ENCODE peak calls at places on chromosomes 2 and 18, in six cellular contexts. M is K562, B is GM12878, G is A549, A is H1, V is WTC11. N is an unnamed sample.

GRCh38 chr2:232744963-232745362 is 31.4 kb downstream of the KCNJ13 start:
- DNase-seq in A (no peak), M (no peak), V (no peak), B (no peak), G (no peak), N (no peak)

GRCh38 chr2:110708455-110708854 is 23.9 kb upstream of the ACOXL start:
- DNase-seq in B (no peak), V (no peak), A (no peak), G (no peak), M (no peak), N (no peak)

GRCh38 chr2:140275427-140275826 is 1495.2 kb upstream of the NXPH2 start:
- DNase-seq in V (no peak), A (no peak), G (no peak), M (no peak), B (no peak), N (no peak)

GRCh38 chr2:171807130-171807529 is 86.9 kb downstream of the SLC25A12 start:
- DNase-seq in A (no peak), M (peak; percentile 39), B (no peak), V (no peak), G (no peak), N (peak; percentile 52)

GRCh38 chr2:191209346-191209745 is 35.9 kb upstream of the MYO1B start:
- DNase-seq in B (no peak), V (no peak), A (no peak), G (no peak), M (no peak), N (no peak)

GRCh38 chr2:189407161-189407943 is 33.9 kb upstream of the WDR75 start:
- DNase-seq in B (no peak), V (no peak), G (peak; percentile 30), M (no peak), A (no peak), N (no peak)

GRCh38 chr18:21943456-21943855 is 202.9 kb downstream of the MIB1 start:
- DNase-seq in B (no peak), G (no peak), M (no peak), V (no peak), A (no peak), N (no peak)

GRCh38 chr2:225022188-225022587 is 20.1 kb downstream of the DOCK10 start:
- DNase-seq in M (no peak), B (no peak), G (no peak), V (no peak), A (no peak), N (no peak)

DNA sequence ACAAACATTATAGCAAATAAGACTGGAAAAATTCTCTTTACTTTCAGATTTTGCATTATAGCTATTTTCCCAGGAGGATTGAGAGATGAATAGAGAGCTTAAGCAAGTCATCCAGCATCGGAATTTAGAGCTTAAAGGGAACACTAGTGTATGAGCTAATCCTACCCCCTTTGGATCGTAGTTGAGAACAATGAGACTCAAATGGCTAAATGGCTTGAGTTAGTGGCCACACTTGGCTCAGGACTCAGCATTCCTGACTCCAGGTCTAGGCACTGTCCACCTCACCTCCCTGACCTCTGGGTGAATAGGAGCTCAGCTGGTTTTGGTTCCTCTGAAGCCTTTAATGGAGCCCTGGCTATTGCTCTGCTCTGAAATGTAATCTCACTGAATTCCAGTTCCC is 97.5 kb upstream of the CXCR4 start:
- DNase-seq in V (no peak), M (no peak), A (no peak), B (no peak), G (no peak), N (no peak)
- TF ChIP-seq USF2 in V (no peak), M (no peak), A (no peak), B (no peak), G (no peak), N (no peak)

GRCh38 chr2:176115883-176116813 is at the start of gene HOXD10:
- DNase-seq in V (peak; percentile 75), M (peak; percentile 37), B (no peak), G (peak; percentile 84), A (peak; percentile 82), N (no peak)
- TF ChIP-seq CTCF in V (no peak), M (peak; percentile 25), B (no peak), G (no peak), A (peak; percentile 58), N (no peak)

GRCh38 chr2:218375212-218375611 is 6.9 kb upstream of the SLC11A1 start:
- DNase-seq in A (no peak), G (no peak), V (no peak), B (no peak), M (no peak), N (no peak)
- TF ChIP-seq USF2 in A (no peak), G (no peak), V (no peak), B (no peak), M (no peak), N (no peak)

GRCh38 chr2:196591004-196591403 is 48.5 kb upstream of the CCDC150 start:
- DNase-seq in B (no peak), M (no peak), A (no peak), G (no peak), V (no peak), N (no peak)

GRCh38 chr2:196594158-196594557 is 45.4 kb upstream of the CCDC150 start:
- DNase-seq in V (no peak), A (no peak), G (no peak), M (no peak), B (no peak), N (no peak)

GRCh38 chr2:196592912-196593881 is 46.3 kb upstream of the CCDC150 start:
- DNase-seq in B (no peak), M (peak; percentile 11), A (peak; percentile 77), G (peak; percentile 70), V (peak; percentile 61), N (no peak)

GRCh38 chr2:196591621-196592022 is 47.9 kb upstream of the CCDC150 start:
- DNase-seq in B (no peak), G (no peak), M (no peak), V (no peak), A (no peak), N (no peak)

GRCh38 chr2:196592331-196592911 is 47.1 kb upstream of the CCDC150 start:
- DNase-seq in A (no peak), M (no peak), G (peak; percentile 53), V (peak; percentile 64), B (no peak), N (no peak)
- TF ChIP-seq CTCF in A (no peak), M (no peak), G (peak; percentile 57), V (no peak), B (no peak), N (peak; percentile 44)

DNA sequence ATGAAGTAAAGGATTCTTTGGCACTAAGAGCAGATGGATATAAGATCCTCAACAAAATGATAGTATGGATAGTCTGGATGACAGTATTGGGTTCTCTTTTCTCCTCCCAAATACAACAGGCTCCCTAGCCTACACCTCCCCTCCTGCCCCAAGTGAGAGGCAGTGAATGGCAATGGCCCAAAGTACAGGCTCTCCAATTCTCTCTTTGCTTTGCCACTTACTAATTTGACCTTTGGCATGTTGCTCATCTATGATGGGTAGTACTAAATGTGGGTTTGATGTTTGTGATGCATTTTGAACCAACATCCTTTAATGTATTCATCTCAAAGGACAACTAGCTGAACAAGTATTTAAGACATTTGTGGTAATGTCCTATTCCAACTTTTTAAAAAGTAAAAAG is 65.9 kb downstream of the EIF5B start:
- DNase-seq in B (no peak), G (no peak), V (no peak), A (no peak), M (no peak), N (peak; percentile 23)
- TF ChIP-seq USF2 in B (no peak), G (no peak), V (no peak), A (no peak), M (no peak), N (no peak)

GRCh38 chr2:152647417-152648010 is 69.7 kb downstream of the PRPF40A start:
- DNase-seq in B (no peak), M (no peak), V (no peak), A (no peak), G (no peak), N (no peak)

GRCh38 chr2:152649997-152650396 is 67.3 kb downstream of the PRPF40A start:
- DNase-seq in V (no peak), A (no peak), M (no peak), B (no peak), G (no peak), N (no peak)

GRCh38 chr2:152646775-152647174 is 70.5 kb downstream of the PRPF40A start:
- DNase-seq in M (no peak), V (no peak), B (no peak), G (peak; percentile 36), A (no peak), N (peak; percentile 27)

GRCh38 chr2:152646264-152646663 is 71.0 kb downstream of the PRPF40A start:
- DNase-seq in M (no peak), A (no peak), V (no peak), G (no peak), B (no peak), N (no peak)

DNA sequence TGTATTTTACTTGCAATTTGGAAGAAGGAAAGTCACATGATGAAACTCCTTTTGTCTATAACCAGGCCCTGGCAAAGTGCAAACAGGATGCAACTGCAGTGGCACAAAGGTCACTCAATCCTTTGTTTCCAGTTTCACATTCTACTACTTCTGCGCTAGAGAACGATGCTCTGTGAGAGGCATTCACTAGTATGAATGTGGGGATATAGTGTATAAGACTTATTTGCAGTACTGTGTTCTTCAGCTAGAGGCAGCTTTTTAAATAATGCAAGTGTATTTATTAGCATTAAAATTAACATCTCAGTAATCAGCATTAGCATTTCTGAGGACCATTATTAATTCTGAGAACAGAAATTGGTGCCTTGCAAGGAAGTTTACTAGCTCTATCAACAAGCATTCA is 68.9 kb downstream of the PRPF40A start:
- DNase-seq in G (peak; percentile 17), M (no peak), A (no peak), V (no peak), B (no peak), N (peak; percentile 74)
- TF ChIP-seq CTCF in G (no peak), M (peak; percentile 21), A (no peak), V (no peak), B (no peak), N (no peak)